ENCODE peak calls at places on chromosomes 5 and 9, in seven cellular contexts. A is stimulated activated CD8-positive, alpha-beta memory T cell treated with anti-CD3 and anti-CD28 coated beads, Interleukin-2, amount 100 ng/mL, for 48 hours; Y is CD8-positive, alpha-beta T cell; L is NCI-H510A treated with DMSO at 0.1 percent for 48 hours; V is fibroblast of pulmonary artery; K is nephron progenitor cell; D is memory B cell. R is an unnamed sample.

GRCh38 chr9:132505961-132506691 is 76.3 kb upstream of the BARHL1 start:
- DNase-seq in K (no peak), D (no peak), V (no peak), L (peak; percentile 52), A (no peak), Y (no peak), R (no peak)

GRCh38 chr5:148973455-148973854 is 89.4 kb downstream of the SH3TC2 start:
- DNase-seq in V (peak; percentile 57), Y (no peak), D (no peak), L (no peak), A (no peak), K (no peak), R (no peak)

GRCh38 chr5:142235050-142235797 is 89.6 kb downstream of the SPRY4 start:
- DNase-seq in K (peak; percentile 22), V (peak; percentile 19), A (no peak), Y (no peak), L (no peak), D (no peak), R (no peak)

GRCh38 chr9:73148447-73148937 is 3.2 kb upstream of the ANXA1 start:
- DNase-seq in L (no peak), D (no peak), K (no peak), Y (no peak), V (no peak), A (no peak), R (no peak)

GRCh38 chr9:33690156-33690908 is 105.0 kb upstream of the PRSS3 start:
- DNase-seq in K (no peak), L (no peak), D (no peak), V (no peak), A (no peak), Y (no peak), R (no peak)

GRCh38 chr9:135522137-135522877 is 1.1 kb downstream of the LCN1 start:
- DNase-seq in Y (no peak), K (no peak), A (no peak), V (no peak), L (no peak), D (no peak), R (no peak)

GRCh38 chr5:1380910-1381309 is 36.0 kb upstream of the CLPTM1L start:
- DNase-seq in V (no peak), A (no peak), K (no peak), L (peak; percentile 28), Y (no peak), D (no peak), R (no peak)

GRCh38 chr5:172956936-172957335 is 2.3 kb upstream of the RPL26L1 start:
- DNase-seq in A (no peak), K (no peak), L (no peak), Y (no peak), V (no peak), D (no peak), R (no peak)

GRCh38 chr5:1793966-1794895 is 5.4 kb downstream of the MRPL36 start:
- DNase-seq in K (no peak), D (no peak), A (no peak), Y (no peak), L (no peak), V (peak; percentile 78), R (no peak)

GRCh38 chr5:140345919-140346347 is 470 bp downstream of the HBEGF start:
- DNase-seq in L (no peak), V (peak; percentile 68), Y (no peak), K (peak; percentile 66), D (no peak), A (no peak), R (no peak)

GRCh38 chr9:133996531-133997520 is 4.7 kb upstream of the VAV2 start:
- DNase-seq in A (no peak), D (no peak), V (no peak), L (no peak), K (no peak), Y (no peak), R (no peak)

GRCh38 chr9:91182831-91183230 is 178.9 kb downstream of the AUH start:
- DNase-seq in D (no peak), Y (no peak), L (no peak), A (no peak), V (no peak), K (no peak), R (no peak)

GRCh38 chr9:129275626-129276247 is 97.7 kb upstream of the IER5L start:
- DNase-seq in L (no peak), A (no peak), K (no peak), V (peak; percentile 11), D (no peak), Y (no peak), R (peak; percentile 7)

GRCh38 chr9:79572891-79573696 is 1.3 kb downstream of the TLE4 start:
- DNase-seq in Y (peak; percentile 47), K (peak; percentile 62), V (no peak), L (no peak), A (peak; percentile 33), D (peak; percentile 41), R (peak; percentile 67)

GRCh38 chr9:7780261-7780988 is 19.2 kb downstream of the DMAC1 start:
- DNase-seq in Y (no peak), A (no peak), K (no peak), V (peak; percentile 27), L (no peak), D (no peak), R (no peak)

GRCh38 chr9:94042516-94042915 is 41.7 kb upstream of the PTPDC1 start:
- DNase-seq in Y (no peak), A (no peak), L (no peak), D (no peak), V (no peak), K (no peak), R (no peak)

GRCh38 chr9:101087426-101087825 is 58.9 kb downstream of the PLPPR1 start:
- DNase-seq in L (no peak), D (no peak), V (no peak), Y (no peak), K (no peak), A (no peak), R (no peak)

GRCh38 chr9:136541179-136541578 is 4.7 kb downstream of the NOTCH1 start:
- DNase-seq in L (no peak), K (no peak), V (no peak), A (no peak), D (no peak), Y (no peak), R (no peak)

GRCh38 chr5:132830436-132831094 is at the start of gene SHROOM1:
- DNase-seq in V (peak; percentile 43), L (peak; percentile 32), K (peak; percentile 75), A (no peak), Y (no peak), D (no peak), R (peak; percentile 48)

GRCh38 chr5:98468188-98468869 is 305.1 kb upstream of the RGMB start:
- DNase-seq in K (no peak), V (peak; percentile 84), Y (no peak), D (no peak), L (no peak), A (no peak), R (no peak)

GRCh38 chr5:34691326-34691725 is 35.2 kb downstream of the RAI14 start:
- DNase-seq in V (peak; percentile 64), D (no peak), A (no peak), L (no peak), Y (no peak), K (no peak), R (no peak)

GRCh38 chr5:175689147-175689991 is 31.5 kb downstream of the HRH2 start:
- DNase-seq in V (no peak), A (no peak), K (no peak), D (no peak), L (no peak), Y (no peak), R (no peak)

GRCh38 chr9:76818271-76818670 is 54.0 kb downstream of the PCA3 start:
- DNase-seq in Y (no peak), K (no peak), V (peak; percentile 97), L (no peak), A (no peak), D (no peak), R (no peak)

GRCh38 chr5:124872615-124873014 is 126.2 kb upstream of the ZNF608 start:
- DNase-seq in D (no peak), A (no peak), L (no peak), V (no peak), Y (no peak), K (no peak), R (no peak)

GRCh38 chr9:120353501-120353900 is 226.5 kb downstream of the CDK5RAP2 start:
- DNase-seq in V (peak; percentile 31), L (no peak), D (no peak), K (no peak), Y (no peak), A (no peak), R (no peak)